ENCODE peak calls at places on chromosomes 16 and 17, in eight cellular contexts. Z is GM12865, B is fibroblast of the aortic adventitia, V is neural crest cell, W is cardiac muscle cell, A is AG04449, S is kidney, T is HFFc6. D is an unnamed sample.

GRCh38 chr16:12024429-12024828 is 47.9 kb downstream of the SNX29 start:
- DNase-seq in Z (no peak), B (no peak), V (no peak), W (no peak), A (no peak), S (no peak), T (no peak), D (no peak)

GRCh38 chr16:16141141-16141540 is 82.2 kb downstream of the ABCC6 start:
- DNase-seq in Z (peak), B (no peak), V (no peak), W (no peak), A (no peak), S (peak), T (no peak), D (no peak)

GRCh38 chr17:28467456-28468025 is 5.9 kb upstream of the SLC13A2 start:
- DNase-seq in Z (no peak), B (peak), V (no peak), W (no peak), A (peak), S (no peak), T (peak), D (peak)

GRCh38 chr16:67284699-67285646 is 5.6 kb downstream of the PLEKHG4 start:
- DNase-seq in Z (peak), B (no peak), V (peak), W (peak), A (no peak), S (peak), T (no peak), D (peak)

GRCh38 chr17:80753946-80754345 is 209.3 kb downstream of the RPTOR start:
- DNase-seq in Z (no peak), B (no peak), V (no peak), W (no peak), A (no peak), S (no peak), T (no peak), D (no peak)

GRCh38 chr17:31857920-31858646 is 961 bp downstream of the COPRS start:
- DNase-seq in Z (no peak), B (peak), V (no peak), W (peak), A (no peak), S (no peak), T (no peak), D (no peak)

GRCh38 chr17:49739662-49740271 is 24.2 kb downstream of the FAM117A start:
- DNase-seq in Z (peak), B (no peak), V (no peak), W (peak), A (no peak), S (peak), T (no peak), D (peak)

GRCh38 chr17:49260011-49260921 is 29.7 kb upstream of the PHOSPHO1 start:
- DNase-seq in Z (peak), B (peak), V (peak), W (peak), A (peak), S (peak), T (peak), D (peak)

GRCh38 chr17:6940186-6940649 is 55.6 kb upstream of the ALOX12 start:
- DNase-seq in Z (no peak), B (peak), V (no peak), W (no peak), A (no peak), S (no peak), T (no peak), D (no peak)

GRCh38 chr17:4187076-4187475 is 44.1 kb downstream of the CYB5D2 start:
- DNase-seq in Z (no peak), B (no peak), V (no peak), W (no peak), A (no peak), S (no peak), T (no peak), D (peak)

GRCh38 chr17:70848785-70849184 is 679.5 kb downstream of the KCNJ2 start:
- DNase-seq in Z (no peak), B (peak), V (no peak), W (no peak), A (no peak), S (no peak), T (no peak), D (peak)

GRCh38 chr17:81582341-81582740 is 30.2 kb upstream of the FAAP100 start:
- DNase-seq in Z (no peak), B (peak), V (no peak), W (no peak), A (no peak), S (peak), T (peak), D (no peak)

GRCh38 chr16:79463839-79464238 is 136.7 kb downstream of the MAF start:
- DNase-seq in Z (no peak), B (no peak), V (no peak), W (no peak), A (no peak), S (no peak), T (no peak), D (no peak)

GRCh38 chr16:81582655-81583441 is 138.2 kb downstream of the CMIP start:
- DNase-seq in Z (no peak), B (no peak), V (peak), W (no peak), A (no peak), S (peak), T (peak), D (peak)

GRCh38 chr16:60755907-60756306 is 1280.3 kb downstream of the CDH8 start:
- DNase-seq in Z (no peak), B (no peak), V (no peak), W (peak), A (no peak), S (no peak), T (no peak), D (no peak)

GRCh38 chr16:56203052-56203451 is 11.8 kb downstream of the GNAO1 start:
- DNase-seq in Z (peak), B (peak), V (no peak), W (no peak), A (no peak), S (no peak), T (peak), D (peak)

GRCh38 chr16:47073223-47074155 is 70.3 kb downstream of the NETO2 start:
- DNase-seq in Z (no peak), B (no peak), V (no peak), W (no peak), A (no peak), S (no peak), T (no peak), D (no peak)

GRCh38 chr16:69110406-69110805 is 5.0 kb downstream of the HAS3 start:
- DNase-seq in Z (no peak), B (no peak), V (no peak), W (no peak), A (no peak), S (no peak), T (no peak), D (no peak)

GRCh38 chr17:38333635-38334295 is 10.0 kb downstream of the GPR179 start:
- DNase-seq in Z (peak), B (no peak), V (peak), W (peak), A (no peak), S (peak), T (no peak), D (peak)

GRCh38 chr17:28570716-28571254 is 539 bp downstream of the PIGS start:
- DNase-seq in Z (peak), B (no peak), V (peak), W (peak), A (no peak), S (peak), T (no peak), D (no peak)

GRCh38 chr16:79437764-79438728 is 162.5 kb downstream of the MAF start:
- DNase-seq in Z (no peak), B (no peak), V (peak), W (no peak), A (no peak), S (no peak), T (no peak), D (peak)

DNA sequence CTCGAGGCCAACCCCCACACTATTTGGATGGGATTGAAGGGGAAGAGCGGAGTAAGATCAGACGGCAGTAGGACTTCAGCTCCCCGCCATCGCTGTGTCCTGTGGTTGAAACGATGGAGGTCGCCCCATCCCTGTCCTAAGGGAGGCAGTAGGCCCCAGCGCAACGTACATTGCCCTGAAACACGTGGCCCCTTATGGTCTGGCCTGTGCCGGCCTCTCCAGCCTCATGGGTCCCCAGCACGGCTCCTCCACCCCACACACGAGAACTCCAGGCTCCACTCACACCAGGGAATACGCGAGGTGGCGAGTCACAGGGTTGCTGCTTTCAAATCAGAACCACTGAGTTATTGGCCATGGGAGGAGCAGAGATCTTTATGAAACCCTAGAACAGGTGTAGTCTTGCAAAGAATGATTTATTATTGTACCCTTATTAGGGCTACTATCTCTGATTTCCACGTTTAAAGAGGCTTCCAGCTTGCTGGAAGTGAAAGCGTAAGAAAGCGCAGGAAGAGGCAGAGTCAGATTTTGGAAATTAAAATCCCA is 669 bp upstream of the DCTPP1 start:
- DNase-seq in Z (no peak), B (no peak), V (no peak), W (no peak), A (no peak), S (peak), T (no peak), D (no peak)
- TF ChIP-seq CTCF in Z (no peak), B (no peak), V (peak), W (no peak), A (no peak), S (no peak), T (peak), D (no peak)

GRCh38 chr16:88380099-88380498 is 2.7 kb upstream of the ZNF469 start:
- DNase-seq in Z (no peak), B (no peak), V (no peak), W (no peak), A (no peak), S (no peak), T (no peak), D (no peak)
- TF ChIP-seq CTCF in Z (no peak), B (no peak), V (no peak), W (no peak), A (no peak), S (no peak), T (no peak), D (no peak)

GRCh38 chr17:33990943-33991706 is 264.0 kb upstream of the CCL2 start:
- DNase-seq in Z (no peak), B (no peak), V (no peak), W (no peak), A (no peak), S (no peak), T (no peak), D (no peak)
- TF ChIP-seq CTCF in Z (no peak), B (no peak), V (no peak), W (no peak), A (no peak), S (no peak), T (no peak), D (no peak)

DNA sequence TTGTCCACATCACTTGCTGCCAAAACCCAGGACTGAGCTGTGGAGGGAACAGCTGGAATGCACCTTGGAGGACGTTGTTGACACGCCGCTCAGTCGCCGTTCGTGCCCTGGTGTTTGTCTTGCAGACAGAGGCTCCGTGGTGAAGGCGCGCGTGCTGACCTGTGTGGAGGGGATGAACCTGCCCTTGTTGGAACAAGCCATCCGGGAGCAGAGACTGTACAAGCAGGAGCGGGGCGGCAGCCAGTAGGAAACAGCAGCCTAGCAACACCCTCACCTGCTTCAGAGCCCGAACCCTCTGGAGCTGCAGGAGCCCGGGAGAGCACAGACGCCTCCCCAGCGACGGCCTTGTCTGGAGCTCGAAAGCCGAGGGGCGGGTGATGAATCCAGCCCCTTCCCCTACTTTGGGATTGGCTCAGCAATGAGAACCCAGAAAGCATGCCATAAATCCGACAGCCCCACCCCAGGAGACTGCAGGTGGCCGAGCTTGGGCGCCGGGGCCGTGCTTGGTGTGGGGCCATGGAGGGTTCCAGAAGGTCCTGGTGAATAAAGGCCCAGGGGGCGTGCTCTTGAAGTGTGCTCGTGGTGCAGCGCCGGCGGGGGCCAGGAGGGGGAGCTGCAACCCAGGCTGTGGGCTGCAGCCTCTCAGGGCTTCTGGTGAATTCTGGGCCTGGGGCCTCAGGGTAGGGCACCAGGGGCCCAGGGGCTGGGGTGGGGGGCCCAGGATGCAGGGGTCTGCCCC is 470 bp upstream of the CDK3 start:
- DNase-seq in Z (peak), B (no peak), V (peak), W (peak), A (no peak), S (peak), T (no peak), D (peak)
- TF ChIP-seq CTCF in Z (peak), B (peak), V (peak), W (peak), A (peak), S (peak), T (peak), D (peak)

GRCh38 chr17:15999141-15999973 is at the start of the genes TTC19 and ZSWIM7:
- DNase-seq in Z (peak), B (peak), V (peak), W (peak), A (peak), S (peak), T (peak), D (peak)
- TF ChIP-seq CTCF in Z (no peak), B (no peak), V (no peak), W (no peak), A (no peak), S (peak), T (peak), D (no peak)

GRCh38 chr17:42673885-42674754 is 2.7 kb downstream of the PLEKHH3 start:
- DNase-seq in Z (peak), B (peak), V (no peak), W (peak), A (no peak), S (peak), T (no peak), D (peak)
- TF ChIP-seq CTCF in Z (peak), B (peak), V (peak), W (peak), A (peak), S (no peak), T (peak), D (peak)

DNA sequence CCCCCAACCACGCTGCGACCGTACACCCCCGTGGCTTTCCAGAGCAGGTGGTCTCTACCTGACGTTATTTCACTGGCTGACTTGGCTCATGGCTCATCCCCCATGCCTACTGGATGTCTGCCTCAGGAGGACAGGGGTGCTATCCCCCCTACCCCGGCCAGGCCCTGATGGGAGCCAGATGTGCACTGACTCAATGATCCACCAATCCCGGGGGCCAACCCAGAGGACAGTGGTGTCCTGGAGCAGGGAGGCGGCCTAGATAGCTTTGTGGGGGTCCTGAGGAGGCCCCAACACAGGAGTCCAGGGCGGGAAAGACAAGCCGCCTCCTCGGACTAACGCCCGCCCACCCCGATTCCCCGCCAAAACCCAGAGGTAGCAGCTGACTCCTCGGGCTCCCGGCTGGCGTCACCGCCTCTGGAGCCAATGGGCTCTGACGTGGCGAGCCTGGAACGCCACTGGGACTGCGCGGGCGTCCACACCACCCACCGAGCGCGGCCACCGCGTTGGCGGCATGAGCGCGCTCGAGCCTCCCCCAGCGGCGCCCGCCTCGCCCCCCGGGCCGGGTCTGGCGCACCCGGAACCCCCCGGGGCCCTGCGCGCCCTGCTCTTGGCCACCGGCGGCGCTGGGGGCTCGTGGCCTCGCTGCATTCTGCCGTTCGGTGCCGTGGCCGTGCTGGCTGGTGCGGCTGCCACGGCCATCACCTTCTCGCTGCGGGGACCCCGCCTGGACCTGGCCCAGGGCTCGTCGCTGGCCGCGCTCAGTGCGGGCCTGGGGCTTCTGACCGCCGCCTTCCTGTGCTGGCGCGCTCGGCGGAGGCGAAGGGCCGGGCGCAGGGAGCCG is 3.6 kb upstream of the NTN3 start:
- DNase-seq in Z (peak), B (peak), V (peak), W (peak), A (no peak), S (peak), T (peak), D (peak)
- TF ChIP-seq CTCF in Z (peak), B (peak), V (peak), W (no peak), A (no peak), S (no peak), T (peak), D (no peak)

GRCh38 chr17:60637683-60638082 is 37.7 kb downstream of the PPM1D start:
- DNase-seq in Z (no peak), B (no peak), V (no peak), W (no peak), A (no peak), S (no peak), T (no peak), D (no peak)

GRCh38 chr17:60639019-60639330 is 38.7 kb upstream of the BCAS3 start:
- DNase-seq in Z (no peak), B (no peak), V (no peak), W (no peak), A (no peak), S (no peak), T (no peak), D (no peak)

GRCh38 chr17:60640503-60640902 is 37.1 kb upstream of the BCAS3 start:
- DNase-seq in Z (no peak), B (peak), V (no peak), W (no peak), A (no peak), S (no peak), T (peak), D (peak)

GRCh38 chr17:60641126-60641525 is 36.5 kb upstream of the BCAS3 start:
- DNase-seq in Z (no peak), B (no peak), V (no peak), W (no peak), A (no peak), S (no peak), T (peak), D (no peak)

DNA sequence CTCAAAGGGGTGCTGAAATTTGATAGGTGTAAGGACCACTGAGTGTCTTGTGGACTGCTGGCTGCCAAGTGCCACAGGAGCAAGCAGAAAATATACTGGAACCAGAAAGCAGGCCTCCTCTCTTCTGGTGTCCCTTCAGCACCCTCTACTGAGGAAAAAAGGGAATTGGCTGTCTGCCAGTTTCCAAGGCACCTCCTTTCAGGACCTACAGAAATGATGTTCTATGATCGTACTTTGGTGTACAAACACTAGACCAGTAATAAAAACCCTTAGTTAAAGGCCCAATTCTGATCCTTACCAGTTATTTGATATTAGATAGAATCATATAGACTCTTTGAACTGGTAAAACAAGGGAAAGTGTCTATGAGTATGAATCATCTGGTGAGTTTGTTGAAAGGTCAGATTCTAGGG is 35.8 kb upstream of the BCAS3 start:
- DNase-seq in Z (peak), B (peak), V (peak), W (peak), A (no peak), S (peak), T (peak), D (peak)
- TF ChIP-seq CTCF in Z (peak), B (peak), V (peak), W (peak), A (peak), S (peak), T (peak), D (peak)

DNA sequence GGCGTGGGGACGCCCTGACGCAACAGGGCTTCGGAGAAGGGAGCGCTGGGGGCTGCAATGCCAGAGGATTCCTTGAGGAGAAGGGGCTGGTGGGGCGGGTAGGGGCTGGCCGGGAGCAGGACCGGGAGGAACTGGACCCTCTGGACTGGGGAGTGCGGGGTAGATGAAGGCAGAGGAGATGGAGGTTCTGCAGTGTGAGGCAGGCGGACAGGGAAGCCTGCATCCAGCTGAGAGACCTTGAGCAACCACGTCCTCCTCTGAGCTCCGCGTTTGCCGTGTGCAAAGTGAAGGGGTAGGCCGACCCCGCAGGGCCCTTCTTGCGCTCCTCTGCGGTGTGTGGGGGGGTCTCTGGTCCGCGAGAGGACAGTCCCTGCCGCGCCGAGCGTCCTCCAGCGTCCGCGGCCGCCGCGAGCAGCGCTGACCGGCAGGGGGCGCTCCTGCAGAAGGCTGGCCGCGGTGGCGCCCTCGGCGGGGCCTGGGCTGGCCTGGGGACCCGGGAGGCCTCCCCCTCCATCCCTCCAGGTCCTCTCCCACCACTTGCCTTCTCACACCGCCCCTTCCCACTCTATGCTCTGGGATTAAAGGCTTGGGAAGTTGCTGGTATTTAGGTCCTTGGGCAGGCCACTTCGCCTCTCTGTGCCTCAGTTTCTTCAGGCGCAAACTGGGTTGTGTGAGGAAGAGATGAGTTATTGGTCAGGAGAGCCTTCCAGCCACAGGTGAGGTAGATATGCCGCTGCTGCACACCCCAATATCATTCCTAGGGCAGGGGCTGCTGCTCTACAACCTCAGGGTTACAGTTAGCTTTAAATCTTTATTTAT is 9.6 kb upstream of the WNT9B start:
- DNase-seq in Z (no peak), B (no peak), V (peak), W (peak), A (no peak), S (peak), T (no peak), D (no peak)
- TF ChIP-seq CTCF in Z (peak), B (peak), V (peak), W (peak), A (peak), S (peak), T (peak), D (peak)

GRCh38 chr16:21950782-21951521 is 2.2 kb upstream of the UQCRC2 start:
- DNase-seq in Z (peak), B (peak), V (no peak), W (peak), A (no peak), S (no peak), T (peak), D (peak)
- TF ChIP-seq CTCF in Z (peak), B (peak), V (peak), W (peak), A (peak), S (peak), T (peak), D (peak)

D was measured in MCF 10A.